ENCODE peak calls at places on chromosomes 13 and 19, in seven cellular contexts. J, H, D, P, Y, S and R are unnamed samples.

GRCh38 chr13:27295096-27295495 is 24.5 kb downstream of the RASL11A start:
- DNase-seq in Y (no peak), S (no peak), H (no peak), J (no peak), D (no peak), P (no peak), R (no peak)

GRCh38 chr13:67857581-67858310 is 627.6 kb upstream of the PCDH9 start:
- DNase-seq in P (no peak), Y (no peak), J (no peak), H (no peak), D (no peak), S (no peak), R (no peak)

GRCh38 chr13:82829040-82829439 is 1053.2 kb downstream of the SLITRK1 start:
- DNase-seq in J (no peak), D (no peak), S (no peak), H (no peak), P (no peak), Y (no peak), R (no peak)

GRCh38 chr19:56637976-56638555 is 4.9 kb upstream of the SMIM17 start:
- DNase-seq in H (peak), Y (peak), J (peak), S (peak), D (peak), P (peak), R (no peak)

GRCh38 chr19:13094771-13095392 is 7.8 kb downstream of the LYL1 start:
- DNase-seq in S (peak), H (no peak), P (no peak), Y (peak), D (no peak), J (peak), R (no peak)

GRCh38 chr13:110506859-110507566 is 54.5 kb downstream of the RAB20 start:
- DNase-seq in S (peak), P (peak), D (peak), J (no peak), H (peak), Y (peak), R (no peak)

GRCh38 chr19:12779162-12779993 is 4.0 kb upstream of the HOOK2 start:
- DNase-seq in H (peak), P (no peak), D (peak), S (peak), J (peak), Y (peak), R (peak)

GRCh38 chr13:66805657-66806056 is 424.5 kb downstream of the PCDH9 start:
- DNase-seq in P (peak), Y (no peak), J (no peak), H (peak), S (peak), D (peak), R (no peak)

GRCh38 chr13:52051400-52051799 is 26.9 kb downstream of the UTP14C start:
- DNase-seq in H (no peak), P (no peak), S (no peak), D (no peak), Y (no peak), J (no peak), R (no peak)

GRCh38 chr19:5016268-5016667 is 47.4 kb downstream of the KDM4B start:
- DNase-seq in S (no peak), D (no peak), H (no peak), J (no peak), Y (peak), P (no peak), R (no peak)

GRCh38 chr13:25268561-25268960 is 18.7 kb downstream of the MTMR6 start:
- DNase-seq in D (no peak), S (no peak), H (no peak), P (no peak), Y (no peak), J (no peak), R (no peak)

GRCh38 chr13:23433171-23434153 is at the start of gene SACS:
- DNase-seq in D (peak), P (no peak), S (peak), Y (peak), H (peak), J (peak), R (no peak)

GRCh38 chr13:27599845-27600553 is 20.3 kb downstream of the LNX2 start:
- DNase-seq in D (peak), S (peak), H (peak), Y (no peak), J (no peak), P (peak), R (no peak)

GRCh38 chr19:14495678-14496028 is 274 bp downstream of the GIPC1 start:
- DNase-seq in J (no peak), Y (no peak), P (no peak), D (no peak), S (no peak), H (no peak), R (no peak)

GRCh38 chr13:53460776-53461175 is 432.2 kb downstream of the OLFM4 start:
- DNase-seq in D (no peak), P (no peak), H (no peak), J (no peak), Y (no peak), S (no peak), R (no peak)

DNA sequence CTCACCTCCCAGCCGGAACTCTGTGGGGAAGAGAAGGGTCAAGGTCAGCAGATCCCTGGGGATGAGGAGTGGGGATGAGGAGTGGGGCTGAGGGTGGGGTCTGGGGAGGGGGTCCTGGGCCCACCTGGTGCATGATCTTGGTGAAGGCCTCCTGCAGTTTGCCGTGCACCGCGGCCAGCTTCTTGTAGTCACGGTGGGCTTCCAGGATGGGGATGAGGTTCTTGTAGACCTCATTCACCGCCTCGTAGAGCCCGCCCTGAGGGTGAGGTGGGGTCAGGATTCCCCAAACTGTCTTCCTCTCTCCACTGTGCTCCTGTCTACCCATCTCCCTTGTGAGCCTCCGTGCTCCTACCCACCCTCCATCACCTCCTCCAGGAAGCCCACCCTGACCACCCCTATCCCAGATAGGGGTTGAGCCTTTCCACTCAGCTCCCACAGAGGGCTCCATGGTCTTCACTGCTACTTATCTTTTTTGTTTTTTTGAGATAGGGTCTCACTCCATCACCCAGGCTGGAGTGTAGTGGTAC is 6.8 kb upstream of the KANK2 start:
- DNase-seq in Y (no peak), D (no peak), J (no peak), S (no peak), H (no peak), P (no peak), R (no peak)
- TF ChIP-seq CTCF in Y (no peak), D (no peak), J (no peak), S (no peak), H (no peak), P (no peak), R (no peak)

GRCh38 chr19:35992902-35993765 is 1.9 kb upstream of the SDHAF1 start:
- DNase-seq in Y (no peak), J (no peak), H (no peak), S (no peak), D (no peak), P (no peak), R (no peak)

GRCh38 chr19:35991731-35992450 is 3.1 kb upstream of the SDHAF1 start:
- DNase-seq in H (no peak), D (no peak), P (no peak), Y (no peak), S (no peak), J (no peak), R (no peak)

GRCh38 chr19:35996777-35997176 is 1.8 kb downstream of the SDHAF1 start:
- DNase-seq in Y (no peak), S (no peak), H (no peak), D (no peak), J (no peak), P (no peak), R (no peak)

GRCh38 chr19:35995655-35995993 is 636 bp downstream of the SDHAF1 start:
- DNase-seq in J (peak), Y (no peak), P (no peak), S (peak), D (peak), H (peak), R (peak)

GRCh38 chr19:35994868-35995654 is at the start of gene SDHAF1:
- DNase-seq in J (peak), Y (peak), S (peak), P (peak), H (peak), D (peak), R (peak)
- TF ChIP-seq POLR2A in J (peak), Y (no peak), S (peak), P (no peak), H (no peak), D (peak), R (peak)

GRCh38 chr19:30375651-30376050 is 3.5 kb downstream of the ZNF536 start:
- DNase-seq in J (no peak), H (no peak), P (peak), Y (no peak), S (no peak), D (no peak), R (no peak)

GRCh38 chr19:30376272-30376671 is 4.1 kb downstream of the ZNF536 start:
- DNase-seq in J (no peak), H (no peak), D (no peak), Y (no peak), S (no peak), P (peak), R (no peak)

GRCh38 chr19:30376826-30377425 is 4.7 kb downstream of the ZNF536 start:
- DNase-seq in D (no peak), S (no peak), Y (no peak), P (peak), J (no peak), H (no peak), R (no peak)

GRCh38 chr19:30373593-30373992 is 1.4 kb downstream of the ZNF536 start:
- DNase-seq in P (peak), S (no peak), H (no peak), Y (no peak), J (no peak), D (no peak), R (no peak)

DNA sequence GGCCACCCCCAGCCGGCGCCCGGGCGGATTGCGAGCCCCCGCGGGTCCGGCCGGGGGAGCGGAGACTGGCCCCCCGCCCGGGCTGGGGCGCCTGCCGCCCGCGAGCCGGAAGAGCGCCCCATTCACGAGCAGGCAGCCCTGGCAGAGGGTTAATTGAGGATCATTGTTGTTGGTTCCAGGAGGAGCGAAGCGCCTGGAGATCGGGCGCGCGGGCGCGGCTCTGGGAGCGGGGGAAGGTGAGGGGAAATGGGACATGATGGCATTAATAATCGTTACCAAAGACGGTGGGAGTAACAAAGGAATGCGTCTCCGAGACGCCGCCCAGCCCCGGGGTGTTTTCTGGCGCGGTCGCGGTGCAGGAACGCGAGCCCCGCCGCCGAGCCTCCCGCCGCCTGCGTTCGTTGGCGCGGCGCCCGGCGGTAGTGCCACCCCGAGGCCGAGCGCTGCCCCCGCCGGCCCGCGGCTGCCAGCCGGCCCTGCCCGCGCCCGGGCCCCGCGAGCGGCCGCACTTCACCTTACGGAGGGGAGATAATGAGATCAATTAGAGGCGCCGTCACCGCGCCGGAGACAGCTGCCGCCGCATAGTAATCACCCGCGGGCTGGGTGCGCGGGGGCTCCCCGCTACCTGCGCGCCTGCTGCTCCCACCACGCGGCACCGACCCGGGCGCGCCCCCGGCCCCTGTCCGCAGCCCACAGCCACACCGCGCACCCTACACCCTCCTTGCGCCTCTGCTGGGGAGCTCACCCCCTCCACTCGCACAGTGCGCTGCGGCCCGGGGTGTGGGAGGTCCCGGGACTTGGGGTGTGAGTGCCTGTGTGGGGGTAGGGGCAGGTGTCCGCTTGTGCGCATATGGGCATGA is 2.8 kb downstream of the ZNF536 start:
- DNase-seq in Y (no peak), D (no peak), P (peak), H (no peak), J (no peak), S (no peak), R (no peak)
- H3K4me3 ChIP-seq in Y (peak), D (no peak), P (peak), H (no peak), J (no peak), S (no peak), R (peak)

DNA sequence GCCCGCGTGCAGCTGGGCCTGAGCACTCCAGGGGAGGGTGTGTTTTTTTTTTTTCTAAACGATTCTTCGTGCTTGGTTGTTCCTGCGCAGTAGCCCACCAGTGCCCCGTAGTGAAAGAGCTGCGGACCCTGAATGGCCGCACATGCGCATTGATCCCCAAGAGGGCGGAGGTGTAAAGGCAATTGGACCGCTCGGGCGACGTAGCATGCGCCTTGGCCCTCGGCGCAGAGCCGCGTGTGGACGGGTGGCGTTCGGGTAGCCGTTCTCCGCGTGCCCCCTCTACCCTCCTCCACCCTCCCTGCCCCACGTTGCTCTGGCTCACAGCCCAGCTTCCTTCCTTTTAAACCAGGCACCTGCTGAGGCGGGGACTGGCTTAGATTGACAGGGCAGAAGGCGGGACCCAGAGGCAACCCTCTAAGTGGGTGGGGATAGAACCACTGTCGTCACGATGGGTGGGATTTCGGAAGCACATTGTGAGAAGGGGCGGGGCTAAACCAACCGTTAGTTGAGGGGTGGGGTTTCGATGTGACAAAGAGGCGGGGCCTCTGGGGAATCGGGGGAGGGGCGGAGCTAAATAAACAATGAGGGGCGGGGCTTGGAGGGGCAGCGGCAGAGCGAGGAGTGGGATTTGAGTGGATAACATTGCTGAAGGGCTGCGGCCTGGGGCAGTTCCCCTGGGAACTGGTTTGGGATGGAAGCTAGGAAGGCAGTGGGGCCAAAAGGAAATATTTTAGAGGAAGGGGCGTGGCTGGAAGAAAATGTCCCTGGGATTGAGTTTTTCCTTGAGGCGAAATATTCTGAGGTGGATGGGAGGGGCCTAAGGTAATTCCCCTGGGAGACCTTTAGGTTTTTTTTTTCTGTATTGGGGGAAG is 543 bp upstream of the NUP62 start:
- DNase-seq in S (peak), D (peak), H (peak), Y (peak), P (peak), J (peak), R (peak)
- TF ChIP-seq CTCF in S (no peak), D (no peak), H (no peak), Y (no peak), P (no peak), J (no peak), R (peak)